ENCODE peak calls at places on chromosomes 2 and 18, in seven cellular contexts. E is HTR-8/SVneo, D is neural progenitor cell, Z is Caki2, P is GM04504, X is SHP77, A is DND-41. N is an unnamed sample.

GRCh38 chr2:54469484-54470053 is 13.4 kb downstream of the SPTBN1 start:
- DNase-seq in A (no peak), D (no peak), E (no peak), Z (no peak), P (no peak), X (no peak), N (no peak)

GRCh38 chr2:61710711-61711110 is 143.1 kb downstream of the FAM161A start:
- DNase-seq in Z (no peak), P (no peak), E (no peak), X (no peak), A (no peak), D (no peak), N (no peak)

GRCh38 chr2:25983735-25984134 is 1.4 kb upstream of the KIF3C start:
- DNase-seq in D (no peak), Z (no peak), X (no peak), E (no peak), A (no peak), P (no peak), N (no peak)

GRCh38 chr2:222968550-222969155 is 83.3 kb upstream of the KCNE4 start:
- DNase-seq in A (no peak), X (no peak), P (no peak), Z (no peak), D (no peak), E (no peak), N (no peak)

GRCh38 chr18:56933472-56933871 is 213.4 kb upstream of the BOD1L2 start:
- DNase-seq in E (no peak), D (no peak), P (no peak), X (no peak), Z (no peak), A (no peak), N (no peak)

GRCh38 chr18:35344736-35345459 is 678 bp upstream of the ZNF24 start:
- DNase-seq in A (no peak), P (no peak), X (peak), E (no peak), D (no peak), Z (no peak), N (no peak)

GRCh38 chr2:221203138-221203537 is 369.0 kb downstream of the EPHA4 start:
- DNase-seq in D (no peak), P (no peak), Z (no peak), A (no peak), E (no peak), X (no peak), N (no peak)

GRCh38 chr2:241381872-241382271 is 25.8 kb downstream of the FARP2 start:
- DNase-seq in P (no peak), Z (no peak), A (no peak), E (no peak), D (no peak), X (no peak), N (no peak)

GRCh38 chr2:170339324-170339723 is 161.4 kb downstream of the MYO3B start:
- DNase-seq in X (no peak), P (no peak), E (no peak), Z (no peak), D (peak), A (no peak), N (no peak)

GRCh38 chr18:60067426-60068210 is 167.8 kb downstream of the PMAIP1 start:
- DNase-seq in P (peak), X (no peak), A (no peak), D (peak), E (no peak), Z (no peak), N (no peak)

GRCh38 chr2:120761911-120762310 is 26.2 kb downstream of the GLI2 start:
- DNase-seq in P (no peak), X (no peak), A (no peak), E (no peak), Z (no peak), D (no peak), N (no peak)

GRCh38 chr2:143698888-143699570 is 569.8 kb downstream of the ARHGAP15 start:
- DNase-seq in E (no peak), Z (no peak), D (no peak), P (no peak), A (no peak), X (no peak), N (no peak)

GRCh38 chr18:40980171-40980570 is 974.9 kb upstream of the PIK3C3 start:
- DNase-seq in P (no peak), Z (no peak), E (no peak), D (no peak), A (no peak), X (no peak), N (no peak)

GRCh38 chr2:25294573-25295462 is 46.9 kb downstream of the DNMT3A start:
- DNase-seq in Z (no peak), D (no peak), X (peak), P (no peak), E (no peak), A (peak), N (no peak)

GRCh38 chr18:36379426-36379984 is 82.0 kb downstream of the FHOD3 start:
- DNase-seq in D (no peak), X (no peak), A (no peak), Z (no peak), E (no peak), P (no peak), N (no peak)

GRCh38 chr2:103401621-103402020 is 639.8 kb downstream of the TMEM182 start:
- DNase-seq in P (no peak), X (no peak), D (peak), A (no peak), Z (peak), E (no peak), N (no peak)

GRCh38 chr18:21735452-21736015 is 5.1 kb upstream of the MIB1 start:
- DNase-seq in P (no peak), A (no peak), D (peak), E (no peak), Z (no peak), X (peak), N (no peak)

GRCh38 chr18:24014986-24015896 is 687 bp downstream of the TTC39C start:
- DNase-seq in X (no peak), P (peak), D (peak), A (peak), Z (no peak), E (no peak), N (no peak)

GRCh38 chr18:75915941-75916640 is 488.6 kb upstream of the SMIM21 start:
- DNase-seq in E (no peak), D (peak), Z (no peak), X (no peak), A (no peak), P (no peak), N (no peak)

GRCh38 chr18:48950536-48951447 is at the start of gene SMAD7:
- DNase-seq in P (no peak), X (no peak), Z (no peak), E (no peak), A (no peak), D (no peak), N (no peak)

GRCh38 chr18:68394705-68395104 is 320.2 kb downstream of the TMX3 start:
- DNase-seq in A (no peak), D (no peak), E (no peak), X (no peak), P (no peak), Z (no peak), N (no peak)

GRCh38 chr2:237391140-237391539 is 22.8 kb downstream of the COL6A3 start:
- DNase-seq in X (no peak), A (no peak), P (no peak), D (no peak), E (no peak), Z (no peak), N (no peak)

GRCh38 chr2:144042751-144043150 is 477.2 kb downstream of the ZEB2 start:
- DNase-seq in A (no peak), E (no peak), P (no peak), X (no peak), Z (no peak), D (no peak), N (no peak)

GRCh38 chr2:128308889-128309288 is 9.8 kb downstream of the HS6ST1 start:
- DNase-seq in Z (no peak), E (no peak), A (no peak), D (no peak), P (no peak), X (no peak), N (no peak)

GRCh38 chr2:168189835-168190426 is 57.5 kb downstream of the STK39 start:
- DNase-seq in E (peak), X (no peak), A (no peak), D (no peak), Z (no peak), P (no peak), N (peak)

GRCh38 chr18:71189581-71189980 is 900.7 kb downstream of the SOCS6 start:
- DNase-seq in X (no peak), D (no peak), E (no peak), P (no peak), A (no peak), Z (no peak), N (no peak)